ENCODE peak calls at places on chromosomes 16 and 17, in five cellular contexts. One of them, this sample, is unnamed.

GRCh38 chr16:27198451-27199234 is 4.7 kb upstream of the KDM8 start:
- DNase-seq in HEK293T: no peak
- DNase-seq in colonic mucosa: no peak
- DNase-seq in activated naive CD4-positive, alpha-beta T cell treated with anti-CD3 and anti-CD28 coated beads, Interleukin-2, amount 50 U/mL, for 72 hours: no peak
- DNase-seq in AG09319: no peak
- DNase-seq in this sample: no peak

GRCh38 chr17:65173284-65173793 is 36.2 kb downstream of the RGS9 start:
- DNase-seq in HEK293T: no peak
- DNase-seq in colonic mucosa: peak
- DNase-seq in activated naive CD4-positive, alpha-beta T cell treated with anti-CD3 and anti-CD28 coated beads, Interleukin-2, amount 50 U/mL, for 72 hours: peak
- DNase-seq in AG09319: no peak
- DNase-seq in this sample: peak

GRCh38 chr16:2233872-2234812 is 2.1 kb upstream of the DNASE1L2 start:
- DNase-seq in HEK293T: no peak
- DNase-seq in colonic mucosa: no peak
- DNase-seq in activated naive CD4-positive, alpha-beta T cell treated with anti-CD3 and anti-CD28 coated beads, Interleukin-2, amount 50 U/mL, for 72 hours: no peak
- DNase-seq in AG09319: no peak
- DNase-seq in this sample: peak

GRCh38 chr17:78444392-78444791 is 65.9 kb downstream of the PGS1 start:
- DNase-seq in HEK293T: no peak
- DNase-seq in colonic mucosa: no peak
- DNase-seq in activated naive CD4-positive, alpha-beta T cell treated with anti-CD3 and anti-CD28 coated beads, Interleukin-2, amount 50 U/mL, for 72 hours: no peak
- DNase-seq in AG09319: no peak
- DNase-seq in this sample: no peak

GRCh38 chr16:84559311-84559932 is 55.0 kb upstream of the MEAK7 start:
- DNase-seq in HEK293T: no peak
- DNase-seq in colonic mucosa: peak
- DNase-seq in activated naive CD4-positive, alpha-beta T cell treated with anti-CD3 and anti-CD28 coated beads, Interleukin-2, amount 50 U/mL, for 72 hours: no peak
- DNase-seq in AG09319: no peak
- DNase-seq in this sample: peak

GRCh38 chr17:63447688-63448005 is 1.5 kb upstream of the CYB561 start:
- DNase-seq in HEK293T: no peak
- DNase-seq in colonic mucosa: no peak
- DNase-seq in activated naive CD4-positive, alpha-beta T cell treated with anti-CD3 and anti-CD28 coated beads, Interleukin-2, amount 50 U/mL, for 72 hours: no peak
- DNase-seq in AG09319: no peak
- DNase-seq in this sample: peak

GRCh38 chr17:75048396-75048933 is 1.4 kb downstream of the KCTD2 start:
- DNase-seq in HEK293T: no peak
- DNase-seq in colonic mucosa: no peak
- DNase-seq in activated naive CD4-positive, alpha-beta T cell treated with anti-CD3 and anti-CD28 coated beads, Interleukin-2, amount 50 U/mL, for 72 hours: no peak
- DNase-seq in AG09319: no peak
- DNase-seq in this sample: no peak

GRCh38 chr17:44198721-44199552 is 747 bp downstream of the ATXN7L3 start:
- DNase-seq in HEK293T: peak
- DNase-seq in colonic mucosa: peak
- DNase-seq in activated naive CD4-positive, alpha-beta T cell treated with anti-CD3 and anti-CD28 coated beads, Interleukin-2, amount 50 U/mL, for 72 hours: peak
- DNase-seq in AG09319: no peak
- DNase-seq in this sample: peak

GRCh38 chr17:4986951-4987766 is at the start of gene CAMTA2:
- DNase-seq in HEK293T: peak
- DNase-seq in colonic mucosa: peak
- DNase-seq in activated naive CD4-positive, alpha-beta T cell treated with anti-CD3 and anti-CD28 coated beads, Interleukin-2, amount 50 U/mL, for 72 hours: peak
- DNase-seq in AG09319: no peak
- DNase-seq in this sample: peak

GRCh38 chr16:1506494-1507213 is 13.5 kb downstream of the TELO2 start:
- DNase-seq in HEK293T: no peak
- DNase-seq in colonic mucosa: no peak
- DNase-seq in activated naive CD4-positive, alpha-beta T cell treated with anti-CD3 and anti-CD28 coated beads, Interleukin-2, amount 50 U/mL, for 72 hours: no peak
- DNase-seq in AG09319: no peak
- DNase-seq in this sample: no peak

GRCh38 chr16:11251525-11252481 is 4.2 kb downstream of the SOCS1 start:
- DNase-seq in HEK293T: no peak
- DNase-seq in colonic mucosa: no peak
- DNase-seq in activated naive CD4-positive, alpha-beta T cell treated with anti-CD3 and anti-CD28 coated beads, Interleukin-2, amount 50 U/mL, for 72 hours: peak
- DNase-seq in AG09319: no peak
- DNase-seq in this sample: no peak

GRCh38 chr16:88784074-88784855 is 755 bp downstream of the PIEZO1 start:
- DNase-seq in HEK293T: peak
- DNase-seq in colonic mucosa: peak
- DNase-seq in activated naive CD4-positive, alpha-beta T cell treated with anti-CD3 and anti-CD28 coated beads, Interleukin-2, amount 50 U/mL, for 72 hours: peak
- DNase-seq in AG09319: no peak
- DNase-seq in this sample: no peak

GRCh38 chr17:72913315-72913714 is 179.2 kb downstream of the SLC39A11 start:
- DNase-seq in HEK293T: no peak
- DNase-seq in colonic mucosa: no peak
- DNase-seq in activated naive CD4-positive, alpha-beta T cell treated with anti-CD3 and anti-CD28 coated beads, Interleukin-2, amount 50 U/mL, for 72 hours: no peak
- DNase-seq in AG09319: no peak
- DNase-seq in this sample: no peak

GRCh38 chr16:85715169-85716015 is 26.6 kb upstream of the GINS2 start:
- DNase-seq in HEK293T: no peak
- DNase-seq in colonic mucosa: no peak
- DNase-seq in activated naive CD4-positive, alpha-beta T cell treated with anti-CD3 and anti-CD28 coated beads, Interleukin-2, amount 50 U/mL, for 72 hours: no peak
- DNase-seq in AG09319: no peak
- DNase-seq in this sample: peak

This sample was measured in NCI-H2029.